ENCODE peak calls at places on chromosome 3, in eight cellular contexts. G is cardiac fibroblast, Y is adrenal gland, M is WTC11, X is lower lobe of right lung, U is kidney epithelial cell, J is pancreas, N is fibroblast of pulmonary artery. A is an unnamed sample.

GRCh38 chr3:60160792-60161175 is 1090.5 kb downstream of the FHIT start:
- DNase-seq in G (no peak), Y (no peak), M (no peak), X (no peak), U (no peak), J (no peak), N (no peak), A (no peak)

GRCh38 chr3:188214442-188214841 is 60.5 kb downstream of the LPP start:
- DNase-seq in G (no peak), Y (no peak), M (no peak), X (peak; percentile 56), U (no peak), J (no peak), N (no peak), A (no peak)

GRCh38 chr3:127990051-127990450 is 62.2 kb upstream of the SEC61A1 start:
- DNase-seq in G (no peak), Y (no peak), M (no peak), X (no peak), U (no peak), J (no peak), N (no peak), A (no peak)

GRCh38 chr3:150666167-150666566 is 37.6 kb downstream of the ERICH6 start:
- DNase-seq in G (no peak), Y (no peak), M (no peak), X (no peak), U (no peak), J (no peak), N (no peak), A (no peak)

GRCh38 chr3:160796813-160797164 is 40.8 kb downstream of the PPM1L start:
- DNase-seq in G (no peak), Y (no peak), M (no peak), X (no peak), U (no peak), J (peak; percentile 16), N (no peak), A (no peak)

GRCh38 chr3:194481103-194481502 is 5.7 kb downstream of the ATP13A3 start:
- DNase-seq in G (peak; percentile 79), Y (no peak), M (no peak), X (no peak), U (no peak), J (no peak), N (peak; percentile 75), A (no peak)

GRCh38 chr3:128794788-128795649 is 69.0 kb downstream of the RAB7A start:
- DNase-seq in G (peak; percentile 74), Y (peak; percentile 54), M (peak; percentile 69), X (no peak), U (no peak), J (peak; percentile 64), N (peak; percentile 68), A (peak; percentile 78)

GRCh38 chr3:137815251-137815650 is 51.1 kb downstream of the SOX14 start:
- DNase-seq in G (no peak), Y (no peak), M (no peak), X (no peak), U (no peak), J (no peak), N (no peak), A (no peak)

GRCh38 chr3:141167681-141168080 is 63.9 kb upstream of the PXYLP1 start:
- DNase-seq in G (no peak), Y (no peak), M (no peak), X (no peak), U (no peak), J (no peak), N (no peak), A (no peak)

GRCh38 chr3:104392327-104392726 is 974.4 kb upstream of the ALCAM start:
- DNase-seq in G (no peak), Y (no peak), M (no peak), X (no peak), U (no peak), J (no peak), N (no peak), A (no peak)

GRCh38 chr3:143973352-143974021 is 1.9 kb downstream of the DIPK2A start:
- DNase-seq in G (peak; percentile 52), Y (peak; percentile 21), M (no peak), X (no peak), U (no peak), J (no peak), N (peak; percentile 35), A (no peak)

GRCh38 chr3:69120879-69121464 is 1.4 kb downstream of the LMOD3 start:
- DNase-seq in G (peak; percentile 87), Y (peak; percentile 68), M (peak; percentile 90), X (no peak), U (peak; percentile 69), J (peak; percentile 77), N (peak; percentile 86), A (no peak)

GRCh38 chr3:22713936-22714335 is 489.2 kb upstream of the UBE2E2 start:
- DNase-seq in G (peak; percentile 92), Y (no peak), M (no peak), X (no peak), U (peak; percentile 86), J (no peak), N (peak; percentile 92), A (no peak)

GRCh38 chr3:133910422-133910821 is 14.7 kb upstream of the RAB6B start:
- DNase-seq in G (no peak), Y (no peak), M (no peak), X (no peak), U (no peak), J (no peak), N (no peak), A (no peak)
- TF ChIP-seq CTCF in G (peak; percentile 24), Y (no peak), M (no peak), X (no peak), U (no peak), J (no peak), N (peak; percentile 28), A (no peak)

GRCh38 chr3:126262227-126262626 is 81.8 kb upstream of the ALDH1L1 start:
- DNase-seq in G (no peak), Y (no peak), M (no peak), X (no peak), U (no peak), J (no peak), N (no peak), A (no peak)

GRCh38 chr3:126263539-126263938 is 83.2 kb upstream of the ALDH1L1 start:
- DNase-seq in G (no peak), Y (no peak), M (no peak), X (no peak), U (no peak), J (no peak), N (no peak), A (no peak)

GRCh38 chr3:126264952-126265351 is 84.6 kb upstream of the ALDH1L1 start:
- DNase-seq in G (no peak), Y (no peak), M (no peak), X (no peak), U (no peak), J (no peak), N (no peak), A (no peak)

GRCh38 chr3:126264381-126264780 is 84.0 kb upstream of the ALDH1L1 start:
- DNase-seq in G (no peak), Y (no peak), M (no peak), X (no peak), U (no peak), J (no peak), N (no peak), A (no peak)

DNA sequence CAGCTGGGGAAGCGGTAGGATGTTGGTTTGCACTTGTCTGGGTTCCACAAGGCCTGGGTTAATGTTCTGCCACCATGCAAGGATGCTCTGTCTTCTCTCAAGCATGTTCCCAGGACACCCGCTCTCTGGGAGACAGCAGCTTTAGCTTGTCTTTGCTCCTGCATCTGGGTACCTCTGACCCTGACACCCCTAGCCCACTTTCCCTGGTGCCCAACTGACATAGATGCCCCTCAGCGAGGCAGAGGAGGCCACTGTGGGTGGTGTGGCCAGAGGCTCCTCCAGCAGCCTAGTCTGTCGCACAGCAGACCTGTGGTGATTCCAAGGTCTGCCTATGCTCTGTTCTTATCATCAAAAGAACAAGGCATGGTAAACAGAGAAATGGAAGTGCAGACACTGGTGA is 83.6 kb upstream of the ALDH1L1 start:
- DNase-seq in G (no peak), Y (no peak), M (no peak), X (no peak), U (no peak), J (no peak), N (no peak), A (no peak)
- TF ChIP-seq CTCF in G (no peak), Y (no peak), M (no peak), X (no peak), U (no peak), J (no peak), N (no peak), A (no peak)

DNA sequence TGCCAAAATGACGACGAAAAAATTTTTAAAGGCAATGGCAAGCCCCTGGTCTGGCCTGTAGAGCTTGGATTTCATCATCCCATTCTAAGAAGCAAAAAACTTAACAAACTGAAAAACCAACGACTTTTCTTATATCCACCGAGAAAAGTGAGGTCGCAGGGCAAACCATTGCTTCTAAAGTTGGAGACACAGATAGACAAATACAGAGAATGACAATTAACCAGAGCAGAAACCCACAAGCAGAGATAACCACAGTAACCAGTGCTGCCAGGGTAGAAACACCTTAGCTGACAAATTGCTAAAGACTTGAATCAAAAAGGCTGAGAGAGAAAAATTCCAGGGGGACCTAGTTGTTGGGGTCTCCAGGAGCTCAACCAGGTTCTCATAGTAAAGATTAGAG is 386.5 kb upstream of the SGO1 start:
- DNase-seq in G (no peak), Y (no peak), M (no peak), X (no peak), U (no peak), J (no peak), N (no peak), A (no peak)
- TF ChIP-seq CTCF in G (no peak), Y (no peak), M (no peak), X (no peak), U (no peak), J (no peak), N (no peak), A (no peak)

GRCh38 chr3:109278141-109278540 is 38.2 kb downstream of the DPPA2 start:
- DNase-seq in G (no peak), Y (no peak), M (no peak), X (no peak), U (no peak), J (no peak), N (no peak), A (no peak)

GRCh38 chr3:109270779-109271178 is 45.5 kb downstream of the DPPA2 start:
- DNase-seq in G (no peak), Y (no peak), M (no peak), X (no peak), U (no peak), J (no peak), N (no peak), A (no peak)

GRCh38 chr3:109278546-109278945 is 37.8 kb downstream of the DPPA2 start:
- DNase-seq in G (no peak), Y (no peak), M (no peak), X (no peak), U (no peak), J (no peak), N (no peak), A (no peak)

GRCh38 chr3:109275702-109276293 is 40.5 kb downstream of the DPPA2 start:
- DNase-seq in G (peak; percentile 55), Y (peak; percentile 46), M (peak; percentile 64), X (no peak), U (peak; percentile 2), J (peak; percentile 11), N (peak; percentile 67), A (no peak)
- TF ChIP-seq CTCF in G (peak; percentile 55), Y (peak; percentile 56), M (peak; percentile 67), X (peak; percentile 44), U (peak; percentile 76), J (peak; percentile 22), N (peak; percentile 74), A (peak; percentile 22)

GRCh38 chr3:10772230-10773161 is 43.5 kb upstream of the SLC6A11 start:
- DNase-seq in G (peak; percentile 2), Y (no peak), M (peak; percentile 81), X (no peak), U (no peak), J (no peak), N (peak; percentile 4), A (peak; percentile 52)
- TF ChIP-seq CTCF in G (no peak), Y (no peak), M (peak; percentile 38), X (no peak), U (no peak), J (no peak), N (peak; percentile 17), A (no peak)